ENCODE peak calls at places on chromosomes 16 and 17, in ten cellular contexts. F, W, U, C, N, G, H, P, L and X are unnamed samples.

GRCh38 chr17:27532269-27533067 is 76.2 kb downstream of the KSR1 start:
- DNase-seq in F (no peak), W (peak; percentile 28), U (no peak), C (no peak), N (no peak), G (peak; percentile 15), H (no peak), P (peak; percentile 82), L (peak; percentile 88), X (peak; percentile 90)

GRCh38 chr16:24999088-24999670 is 16.0 kb downstream of the ARHGAP17 start:
- DNase-seq in F (no peak), W (no peak), U (no peak), C (no peak), N (peak; percentile 45), G (no peak), H (no peak), P (no peak), L (no peak), X (no peak)

GRCh38 chr17:78573955-78574354 is 3.2 kb downstream of the DNAH17 start:
- DNase-seq in F (no peak), W (no peak), U (no peak), C (no peak), N (no peak), G (no peak), H (no peak), P (no peak), L (peak; percentile 31), X (no peak)

GRCh38 chr17:75783069-75783783 is 1.4 kb upstream of the UNK start:
- DNase-seq in F (no peak), W (no peak), U (no peak), C (no peak), N (peak; percentile 45), G (no peak), H (peak; percentile 78), P (no peak), L (peak; percentile 52), X (no peak)

GRCh38 chr17:66964083-66964771 is at the start of gene CACNG4:
- DNase-seq in F (no peak), W (no peak), U (no peak), C (no peak), N (no peak), G (no peak), H (no peak), P (no peak), L (no peak), X (no peak)

GRCh38 chr17:16926061-16926511 is 45.8 kb downstream of the TNFRSF13B start:
- DNase-seq in F (no peak), W (peak; percentile 9), U (no peak), C (no peak), N (no peak), G (no peak), H (no peak), P (no peak), L (no peak), X (peak; percentile 69)

GRCh38 chr16:2512920-2513404 is 790 bp upstream of the ATP6V0C start:
- DNase-seq in F (no peak), W (no peak), U (no peak), C (no peak), N (no peak), G (peak; percentile 57), H (no peak), P (peak; percentile 57), L (no peak), X (no peak)

GRCh38 chr16:67663151-67663876 is 2.6 kb downstream of the PARD6A start:
- DNase-seq in F (no peak), W (no peak), U (no peak), C (no peak), N (no peak), G (no peak), H (no peak), P (peak; percentile 54), L (no peak), X (no peak)

GRCh38 chr17:16419929-16420271 is 4.5 kb downstream of the TRPV2 start:
- DNase-seq in F (no peak), W (no peak), U (no peak), C (no peak), N (peak; percentile 90), G (no peak), H (peak; percentile 81), P (no peak), L (no peak), X (no peak)

GRCh38 chr16:57252148-57252721 is 7.2 kb downstream of the ARL2BP start:
- DNase-seq in F (no peak), W (no peak), U (no peak), C (no peak), N (no peak), G (no peak), H (no peak), P (peak; percentile 68), L (peak; percentile 32), X (peak; percentile 75)

GRCh38 chr17:1422907-1423306 is 22.9 kb upstream of the YWHAE start:
- DNase-seq in F (peak; percentile 75), W (no peak), U (no peak), C (peak; percentile 41), N (peak; percentile 97), G (no peak), H (peak; percentile 93), P (no peak), L (no peak), X (no peak)

GRCh38 chr16:68338326-68339119 is 27.7 kb downstream of the PRMT7 start:
- DNase-seq in F (no peak), W (no peak), U (no peak), C (no peak), N (no peak), G (no peak), H (no peak), P (no peak), L (no peak), X (no peak)

GRCh38 chr17:15232517-15232915 is 32.6 kb downstream of the PMP22 start:
- DNase-seq in F (no peak), W (peak; percentile 31), U (no peak), C (no peak), N (no peak), G (no peak), H (no peak), P (no peak), L (no peak), X (no peak)

GRCh38 chr17:66126231-66126630 is 65.7 kb downstream of the CEP112 start:
- DNase-seq in F (no peak), W (no peak), U (no peak), C (no peak), N (no peak), G (no peak), H (no peak), P (no peak), L (no peak), X (no peak)

GRCh38 chr17:80892019-80892855 is 99.4 kb upstream of the CHMP6 start:
- DNase-seq in F (peak; percentile 99), W (peak; percentile 73), U (peak; percentile 54), C (peak; percentile 88), N (peak; percentile 99), G (no peak), H (peak; percentile 98), P (no peak), L (no peak), X (peak; percentile 90)

GRCh38 chr17:76584427-76585047 is 1.1 kb downstream of the ST6GALNAC2 start:
- DNase-seq in F (no peak), W (no peak), U (no peak), C (no peak), N (peak; percentile 18), G (no peak), H (peak; percentile 65), P (no peak), L (no peak), X (no peak)

GRCh38 chr16:234468-235305 is at the start of gene FAM234A:
- DNase-seq in F (peak; percentile 91), W (peak; percentile 93), U (peak; percentile 92), C (no peak), N (peak; percentile 91), G (peak; percentile 94), H (peak; percentile 90), P (peak; percentile 97), L (peak; percentile 87), X (peak; percentile 97)
- TF ChIP-seq CTCF in F (peak; percentile 70), W (peak; percentile 57), U (peak; percentile 26), C (peak; percentile 40), N (peak; percentile 41), G (peak; percentile 71), H (peak; percentile 35), P (peak; percentile 26), L (peak; percentile 55), X (peak; percentile 32)

GRCh38 chr16:81277681-81278080 is 37.1 kb upstream of the GAN start:
- DNase-seq in F (no peak), W (no peak), U (peak; percentile 23), C (no peak), N (no peak), G (no peak), H (peak; percentile 19), P (no peak), L (no peak), X (no peak)
- H3K4me1 ChIP-seq in F (peaks cover 4% of the 10 kb centered on the region), W (no peaks in the 10 kb centered on the region), U (no peaks in the 10 kb centered on the region), C (peaks cover 7% of the 10 kb centered on the region), N (no peaks in the 10 kb centered on the region), G (no peaks in the 10 kb centered on the region), H (no peaks in the 10 kb centered on the region), P (no peaks in the 10 kb centered on the region), L (peaks cover 7% of the 10 kb centered on the region), X (no peaks in the 10 kb centered on the region)

GRCh38 chr16:54936979-54937672 is 6.5 kb downstream of the IRX5 start:
- DNase-seq in F (no peak), W (no peak), U (peak; percentile 81), C (no peak), N (peak; percentile 66), G (no peak), H (peak; percentile 82), P (no peak), L (no peak), X (peak; percentile 65)
- TF ChIP-seq CTCF in F (peak; percentile 56), W (peak; percentile 69), U (peak; percentile 82), C (peak; percentile 94), N (peak; percentile 34), G (no peak), H (peak; percentile 79), P (peak; percentile 33), L (peak; percentile 37), X (peak; percentile 58)

GRCh38 chr17:45172232-45172540 is 10.5 kb downstream of the HEXIM2 start:
- DNase-seq in F (no peak), W (no peak), U (no peak), C (no peak), N (no peak), G (no peak), H (no peak), P (no peak), L (no peak), X (no peak)
- H3K4me1 ChIP-seq in F (peaks cover 29% of the 10 kb centered on the region), W (peaks cover 34% of the 10 kb centered on the region), U (peaks cover 8% of the 10 kb centered on the region), C (peaks cover 51% of the 10 kb centered on the region), N (peaks cover 22% of the 10 kb centered on the region), G (peaks cover 15% of the 10 kb centered on the region), H (peaks cover 55% of the 10 kb centered on the region), P (peaks cover 46% of the 10 kb centered on the region), L (peaks cover 69% of the 10 kb centered on the region), X (peaks cover 54% of the 10 kb centered on the region)

GRCh38 chr16:88672776-88673175 is 9.9 kb upstream of the MVD start:
- DNase-seq in F (peak; percentile 67), W (no peak), U (no peak), C (no peak), N (no peak), G (no peak), H (no peak), P (no peak), L (no peak), X (no peak)
- TF ChIP-seq CTCF in F (peak; percentile 9), W (peak; percentile 27), U (no peak), C (peak; percentile 37), N (peak; percentile 47), G (no peak), H (peak; percentile 13), P (no peak), L (peak; percentile 46), X (no peak)